ENCODE peak calls at places on chromosome 1, in five cellular contexts. W, U, Q, A and M are unnamed samples.

GRCh38 chr1:172638885-172639831 is 19.7 kb upstream of the FASLG start:
- DNase-seq in A (peak; percentile 97), W (no peak), Q (no peak), U (peak; percentile 72), M (peak; percentile 84)

GRCh38 chr1:27598288-27598687 is 5.7 kb downstream of the AHDC1 start:
- DNase-seq in W (no peak), Q (no peak), U (no peak), A (no peak), M (no peak)

GRCh38 chr1:173202430-173203145 is 4.5 kb downstream of the TNFSF4 start:
- DNase-seq in U (no peak), W (peak; percentile 59), A (peak; percentile 66), Q (peak; percentile 11), M (peak; percentile 69)

GRCh38 chr1:67749263-67749843 is 64.4 kb downstream of the GADD45A start:
- DNase-seq in A (no peak), Q (no peak), W (no peak), U (no peak), M (no peak)

GRCh38 chr1:228084325-228084724 is 1.8 kb downstream of the ARF1 start:
- DNase-seq in U (no peak), W (no peak), A (peak; percentile 80), Q (no peak), M (no peak)

GRCh38 chr1:240194120-240194519 is 102.4 kb downstream of the FMN2 start:
- DNase-seq in A (no peak), U (no peak), Q (no peak), W (no peak), M (peak; percentile 63)

GRCh38 chr1:25232866-25233784 is 823 bp upstream of the SYF2 start:
- DNase-seq in W (peak; percentile 47), Q (peak; percentile 45), A (peak; percentile 80), U (peak; percentile 94), M (peak; percentile 38)

GRCh38 chr1:20494609-20495311 is 8.8 kb upstream of the CAMK2N1 start:
- DNase-seq in U (no peak), W (peak; percentile 75), Q (no peak), A (peak; percentile 94), M (peak; percentile 55)

GRCh38 chr1:36366091-36366661 is 19.5 kb downstream of the STK40 start:
- DNase-seq in U (no peak), W (no peak), A (no peak), Q (no peak), M (no peak)

GRCh38 chr1:116573388-116574100 is 2.7 kb upstream of the CD58 start:
- DNase-seq in W (no peak), Q (no peak), A (no peak), U (no peak), M (no peak)

GRCh38 chr1:163771637-163772036 is 449.9 kb downstream of the NUF2 start:
- DNase-seq in U (no peak), W (no peak), Q (no peak), A (no peak), M (no peak)

GRCh38 chr1:15616704-15617172 is 520 bp upstream of the DDI2 start:
- DNase-seq in Q (no peak), U (no peak), A (no peak), W (no peak), M (no peak)

GRCh38 chr1:7928247-7928646 is 12.4 kb downstream of the TNFRSF9 start:
- DNase-seq in A (no peak), W (no peak), Q (no peak), U (no peak), M (no peak)

GRCh38 chr1:109257682-109258421 is 8.5 kb downstream of the CELSR2 start:
- DNase-seq in U (no peak), A (no peak), W (no peak), Q (no peak), M (no peak)

GRCh38 chr1:156684227-156684782 is 7.1 kb upstream of the NES start:
- DNase-seq in A (peak; percentile 96), U (no peak), Q (no peak), W (no peak), M (no peak)

GRCh38 chr1:41235893-41236292 is 6.2 kb downstream of the SCMH1 start:
- DNase-seq in A (no peak), U (no peak), W (no peak), Q (no peak), M (no peak)

GRCh38 chr1:38502772-38503171 is 356.8 kb downstream of the RRAGC start:
- DNase-seq in Q (no peak), A (no peak), U (no peak), W (no peak), M (no peak)

GRCh38 chr1:172951728-172952365 is 98.9 kb downstream of the TNFSF18 start:
- DNase-seq in W (no peak), A (peak; percentile 91), Q (no peak), U (no peak), M (no peak)

GRCh38 chr1:167439301-167439988 is 78.9 kb downstream of the CD247 start:
- DNase-seq in U (peak; percentile 68), W (no peak), Q (no peak), A (peak; percentile 36), M (no peak)
- TF ChIP-seq CTCF in U (no peak), W (peak; percentile 15), Q (no peak), A (no peak), M (no peak)

DNA sequence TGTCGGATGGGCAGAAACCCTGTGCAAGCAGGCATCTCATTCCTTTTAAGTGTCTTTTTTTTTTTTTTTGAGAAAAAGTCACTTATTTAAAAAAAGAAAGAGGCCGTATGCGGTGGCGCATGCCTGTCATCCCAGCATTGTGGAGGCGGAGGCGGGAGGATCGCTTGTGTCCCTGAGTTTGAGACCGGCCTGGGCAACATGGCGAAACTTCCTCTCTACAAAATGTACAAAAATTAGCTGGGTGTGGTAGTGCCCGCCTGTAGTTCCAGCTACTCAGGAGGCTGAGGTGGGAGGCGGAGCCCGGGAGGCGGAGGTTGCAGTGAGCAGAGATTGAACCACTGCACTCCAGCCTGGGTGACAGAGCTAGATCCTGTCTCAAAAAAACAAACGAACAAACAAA is 1.7 kb downstream of the GPR137B start:
- DNase-seq in U (no peak), Q (no peak), W (no peak), A (no peak), M (no peak)
- H3K4me3 ChIP-seq in U (no peak overlapping the region), Q (peak overlapping the region; percentile 64), W (peak overlapping the region; percentile 68), A (no peak overlapping the region), M (peak overlapping the region; percentile 77)

GRCh38 chr1:237219751-237220150 is 177.8 kb downstream of the RYR2 start:
- DNase-seq in A (no peak), Q (no peak), U (no peak), W (no peak), M (no peak)
- TF ChIP-seq CTCF in A (no peak), Q (no peak), U (no peak), W (no peak), M (no peak)

GRCh38 chr1:54796902-54797301 is 4.2 kb downstream of the TTC22 start:
- DNase-seq in Q (no peak), U (no peak), A (no peak), W (no peak), M (no peak)

GRCh38 chr1:54800041-54800898 is 853 bp downstream of the TTC22 start:
- DNase-seq in U (no peak), Q (peak; percentile 48), W (no peak), A (no peak), M (no peak)

GRCh38 chr1:54795841-54796468 is 5.2 kb downstream of the TTC22 start:
- DNase-seq in A (no peak), Q (no peak), U (no peak), W (no peak), M (no peak)

GRCh38 chr1:54798769-54799641 is 2.1 kb downstream of the TTC22 start:
- DNase-seq in W (no peak), Q (peak; percentile 18), A (peak; percentile 85), U (no peak), M (no peak)

DNA sequence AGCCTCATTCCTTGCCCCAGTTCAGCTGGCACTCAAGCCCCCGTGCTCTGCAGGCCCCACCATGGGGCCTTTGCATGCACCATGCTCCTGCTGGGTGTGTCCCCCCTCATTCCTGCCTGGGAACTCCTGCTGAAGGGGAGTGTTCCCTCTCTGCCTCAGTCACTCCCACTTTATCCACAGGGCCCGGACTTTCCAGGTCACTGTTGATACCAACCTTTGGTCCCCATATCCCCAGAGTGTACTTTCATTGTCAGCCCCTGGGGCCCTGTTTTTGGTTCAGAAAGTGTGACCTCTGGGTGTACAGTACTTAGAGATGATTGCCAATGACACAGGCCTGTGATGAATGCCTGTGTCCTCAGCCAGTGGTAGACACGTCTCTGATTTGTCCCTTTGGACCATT is 2.9 kb downstream of the TTC22 start:
- DNase-seq in Q (no peak), U (no peak), A (no peak), W (no peak), M (no peak)
- H3K4me3 ChIP-seq in Q (no peak overlapping the region), U (no peak overlapping the region), A (no peak overlapping the region), W (no peak overlapping the region), M (no peak overlapping the region)

GRCh38 chr1:100455478-100456072 is 82.4 kb upstream of the GPR88 start:
- DNase-seq in A (no peak), U (no peak), Q (no peak), W (no peak), M (no peak)
- TF ChIP-seq CTCF in A (peak; percentile 47), U (peak; percentile 48), Q (peak; percentile 26), W (no peak), M (no peak)

GRCh38 chr1:175600721-175601440 is 142.5 kb downstream of the TNR start:
- DNase-seq in Q (no peak), U (no peak), A (no peak), W (no peak), M (no peak)

GRCh38 chr1:175597206-175597605 is 146.2 kb downstream of the TNR start:
- DNase-seq in A (no peak), Q (no peak), U (no peak), W (no peak), M (no peak)

GRCh38 chr1:175597969-175598765 is 145.2 kb downstream of the TNR start:
- DNase-seq in W (no peak), Q (no peak), U (no peak), A (peak; percentile 28), M (peak; percentile 5)

GRCh38 chr1:175602186-175602585 is 141.2 kb downstream of the TNR start:
- DNase-seq in U (no peak), W (no peak), A (no peak), Q (no peak), M (no peak)

DNA sequence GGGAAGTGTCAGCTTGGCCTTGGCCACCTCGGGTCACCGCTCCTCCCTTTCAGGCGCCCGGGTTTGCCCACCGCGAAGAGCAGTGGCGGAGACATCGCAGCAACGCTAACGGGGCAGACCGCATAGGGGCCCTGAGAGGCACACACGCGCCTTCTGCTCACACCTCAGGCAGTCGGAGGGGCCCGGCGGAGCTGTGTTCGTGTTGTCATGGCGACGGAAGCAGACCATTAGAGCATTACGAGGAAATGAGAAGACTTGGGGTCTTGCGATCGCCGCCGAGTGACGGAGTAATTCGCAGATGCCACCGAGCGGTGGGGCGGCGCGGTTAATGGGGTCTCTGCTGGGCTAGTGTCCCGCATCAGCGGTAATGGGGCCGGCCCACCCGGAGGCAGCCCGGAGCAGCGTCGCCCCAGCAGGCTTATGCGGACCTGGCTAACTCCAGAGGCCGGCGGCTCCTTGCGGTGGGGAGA is 144.1 kb downstream of the TNR start:
- DNase-seq in Q (no peak), U (peak; percentile 56), A (no peak), W (no peak), M (no peak)
- H3K4me3 ChIP-seq in Q (no peak overlapping the region), U (no peak overlapping the region), A (no peak overlapping the region), W (no peak overlapping the region), M (no peak overlapping the region)